ENCODE peak calls at places on chromosomes 13 and 19, in four cellular contexts. J is GM19239, L is anterior cingulate cortex, S is cardiac muscle cell. O is an unnamed sample.

GRCh38 chr19:54959840-54960239 is 6.3 kb upstream of the NLRP2 start:
- DNase-seq in J (peak; percentile 41), L (no peak), S (no peak), O (no peak)

GRCh38 chr19:38505958-38506357 is 72.5 kb downstream of the RYR1 start:
- DNase-seq in J (no peak), L (no peak), S (no peak), O (no peak)

GRCh38 chr19:53872762-53873161 is 5.1 kb downstream of the MYADM start:
- DNase-seq in J (no peak), L (no peak), S (no peak), O (no peak)

GRCh38 chr13:26558074-26558805 is 757 bp downstream of the WASF3 start:
- DNase-seq in J (no peak), L (no peak), S (peak; percentile 22), O (peak; percentile 23)

GRCh38 chr13:105410602-105411001 is 1124.9 kb downstream of the EFNB2 start:
- DNase-seq in J (no peak), L (peak; percentile 1), S (peak; percentile 61), O (peak; percentile 7)

GRCh38 chr19:16618248-16618647 is 9.8 kb downstream of the MED26 start:
- DNase-seq in J (no peak), L (no peak), S (no peak), O (no peak)

GRCh38 chr13:73138276-73138950 is 79.6 kb downstream of the KLF5 start:
- DNase-seq in J (no peak), L (no peak), S (peak; percentile 47), O (no peak)

GRCh38 chr13:35964764-35965163 is 166.4 kb downstream of the DCLK1 start:
- DNase-seq in J (no peak), L (no peak), S (peak; percentile 76), O (no peak)

GRCh38 chr13:60267498-60268202 is 103.9 kb upstream of the DIAPH3 start:
- DNase-seq in J (no peak), L (no peak), S (peak; percentile 9), O (no peak)

GRCh38 chr19:17424743-17425365 is 5.0 kb downstream of the MVB12A start:
- DNase-seq in J (no peak), L (peak; percentile 18), S (peak; percentile 71), O (peak; percentile 40)

GRCh38 chr13:30616927-30617314 is 799 bp upstream of the USPL1 start:
- DNase-seq in J (peak; percentile 15), L (peak; percentile 51), S (peak; percentile 93), O (peak; percentile 57)

GRCh38 chr13:36157475-36157874 is 26.3 kb upstream of the DCLK1 start:
- DNase-seq in J (no peak), L (no peak), S (no peak), O (no peak)